ENCODE peak calls at places on chromosomes 4 and X, in nine cellular contexts. T is esophagus muscularis mucosa, B is SJSA1, J is tibial artery, C is aorta, Q is GM23338, E is fibroblast of lung, X is adrenal gland, O is psoas muscle. N is an unnamed sample.
A peak's percentile ranks its signal among the peaks of the same experiment; 100 is the strongest.

GRCh38 chrX:15785176-15785735 is 5.0 kb upstream of the ZRSR2 start:
- DNase-seq in C (no peak), B (no peak), E (no peak), X (no peak), J (no peak), O (no peak), Q (no peak), T (no peak), N (no peak)

GRCh38 chr4:154731756-154732155 is 12.0 kb upstream of the LRAT start:
- DNase-seq in J (no peak), O (no peak), B (no peak), E (no peak), T (no peak), X (no peak), Q (no peak), C (no peak), N (no peak)

GRCh38 chrX:31228415-31228832 is 156.6 kb upstream of the FTHL17 start:
- DNase-seq in T (no peak), E (peak; percentile 81), C (peak; percentile 49), B (no peak), X (no peak), O (no peak), Q (no peak), J (no peak), N (no peak)

GRCh38 chrX:17413228-17413627 is 38.2 kb downstream of the NHS start:
- DNase-seq in O (no peak), Q (no peak), B (no peak), T (no peak), X (no peak), C (no peak), J (no peak), E (peak; percentile 94), N (no peak)

GRCh38 chrX:77493677-77494553 is 46.7 kb downstream of the FGF16 start:
- DNase-seq in J (no peak), T (no peak), C (no peak), E (peak; percentile 73), X (no peak), B (peak; percentile 35), O (no peak), Q (peak; percentile 65), N (no peak)

GRCh38 chr4:149121015-149121404 is 678.8 kb upstream of the NR3C2 start:
- DNase-seq in E (no peak), Q (no peak), O (no peak), T (no peak), J (no peak), C (no peak), X (no peak), B (no peak), N (no peak)

GRCh38 chr4:154911097-154911496 is 130.0 kb downstream of the RBM46 start:
- DNase-seq in Q (peak; percentile 65), T (no peak), X (no peak), J (no peak), C (no peak), B (no peak), E (no peak), O (no peak), N (no peak)

GRCh38 chr4:146059865-146060264 is 115.7 kb upstream of the LSM6 start:
- DNase-seq in T (no peak), E (no peak), Q (no peak), O (no peak), C (peak; percentile 44), J (no peak), B (no peak), X (no peak), N (no peak)

GRCh38 chrX:41198410-41198809 is 113.2 kb downstream of the USP9X start:
- DNase-seq in J (no peak), X (no peak), B (no peak), Q (no peak), T (no peak), E (no peak), C (no peak), O (no peak), N (no peak)

GRCh38 chr4:24753519-24753918 is 41.9 kb upstream of the SOD3 start:
- DNase-seq in O (no peak), Q (no peak), J (no peak), C (no peak), X (no peak), B (no peak), T (no peak), E (no peak), N (no peak)

GRCh38 chr4:142129931-142130330 is 493.5 kb downstream of the IL15 start:
- DNase-seq in O (no peak), J (no peak), X (no peak), C (no peak), B (no peak), E (no peak), T (no peak), Q (no peak), N (no peak)

GRCh38 chr4:179196511-179196910 is 1754.3 kb upstream of the AGA start:
- DNase-seq in Q (peak; percentile 34), O (no peak), E (peak; percentile 70), J (no peak), B (no peak), X (no peak), C (no peak), T (no peak), N (no peak)

GRCh38 chr4:183407635-183408463 is 36.6 kb upstream of the CDKN2AIP start:
- DNase-seq in J (peak; percentile 23), T (no peak), O (no peak), C (no peak), B (no peak), E (no peak), Q (no peak), X (no peak), N (no peak)
- H3K4me3 ChIP-seq in J (peak overlapping the region; percentile 49), T (peak overlapping the region; percentile 48), O (peak overlapping the region; percentile 62), C (no peak overlapping the region), B (peak overlapping the region; percentile 38), E (peak overlapping the region; percentile 51), Q (peak overlapping the region; percentile 40), X (no peak overlapping the region), N (peak overlapping the region; percentile 45)

GRCh38 chr4:78781086-78781630 is 5.0 kb downstream of the BMP2K start:
- DNase-seq in T (no peak), J (no peak), E (no peak), B (no peak), C (no peak), O (no peak), Q (no peak), X (no peak), N (no peak)
- H3K4me1 ChIP-seq in T (peaks cover 82% of the 10 kb centered on the region), J (peaks cover 14% of the 10 kb centered on the region), E (peaks cover 6% of the 10 kb centered on the region), B (peaks cover 25% of the 10 kb centered on the region), C (peaks cover 2% of the 10 kb centered on the region), O (peaks cover 82% of the 10 kb centered on the region), Q (peaks cover 42% of the 10 kb centered on the region), X (peaks cover 42% of the 10 kb centered on the region), N (peaks cover 4% of the 10 kb centered on the region)

GRCh38 chr4:134278675-134279074 is 77.1 kb upstream of the PABPC4L start:
- DNase-seq in E (no peak), O (no peak), T (no peak), B (no peak), J (no peak), C (no peak), Q (no peak), X (no peak), N (no peak)

DNA sequence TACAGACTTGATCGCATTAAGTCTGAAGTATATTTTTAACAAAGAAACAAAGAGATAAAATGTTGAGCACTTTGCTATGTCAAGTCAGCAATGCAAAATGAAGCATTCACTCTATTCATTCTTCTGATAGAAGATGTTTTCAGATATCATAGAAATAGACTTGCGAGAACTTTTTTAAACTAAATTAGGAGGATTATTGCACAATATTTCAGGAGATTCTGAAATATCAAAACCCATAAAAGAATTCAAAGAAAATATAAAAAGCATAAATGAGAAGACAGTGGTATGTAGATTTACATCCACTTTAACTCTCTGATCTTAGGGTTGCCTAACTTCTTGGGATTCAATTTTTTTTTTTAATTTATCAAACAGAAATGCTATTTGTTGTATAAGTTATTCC is 81.1 kb upstream of the PABPC4L start:
- DNase-seq in O (no peak), T (no peak), Q (no peak), J (no peak), X (no peak), C (no peak), B (no peak), E (no peak), N (no peak)
- H3K4me3 ChIP-seq in O (no peak overlapping the region), T (no peak overlapping the region), Q (no peak overlapping the region), J (no peak overlapping the region), X (no peak overlapping the region), C (no peak overlapping the region), B (no peak overlapping the region), E (no peak overlapping the region), N (no peak overlapping the region)

DNA sequence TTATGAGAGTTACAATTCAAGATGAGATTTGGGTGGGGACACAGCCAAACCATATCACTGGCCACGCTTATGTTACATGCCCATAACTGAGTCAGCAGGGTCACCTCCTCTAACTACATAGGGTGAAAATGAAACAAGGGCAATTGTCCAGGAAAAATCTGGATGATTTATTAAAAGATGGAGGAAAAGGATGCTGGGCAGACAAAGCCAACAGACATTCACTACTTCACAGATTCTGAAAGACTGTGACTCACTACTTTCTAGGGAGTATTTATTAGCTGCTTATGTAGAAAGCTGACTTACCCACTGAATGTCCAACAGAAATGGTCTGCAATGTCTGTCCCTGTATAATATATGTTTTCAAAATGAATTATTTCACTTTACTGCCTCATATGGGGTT is 72.4 kb downstream of the APBB2 start:
- DNase-seq in X (no peak), T (no peak), C (no peak), B (no peak), Q (no peak), J (no peak), E (peak; percentile 97), O (no peak), N (no peak)
- H3K4me1 ChIP-seq in X (peaks cover 26% of the 10 kb centered on the region), T (peaks cover 61% of the 10 kb centered on the region), C (peaks cover 17% of the 10 kb centered on the region), B (peaks cover 55% of the 10 kb centered on the region), Q (peaks cover 23% of the 10 kb centered on the region), J (peaks cover 56% of the 10 kb centered on the region), E (peaks cover 34% of the 10 kb centered on the region), O (peaks cover 35% of the 10 kb centered on the region), N (peaks cover 4% of the 10 kb centered on the region)

GRCh38 chrX:47584714-47585113 is 2.5 kb downstream of the TIMP1 start:
- DNase-seq in C (no peak), O (no peak), B (no peak), T (no peak), Q (no peak), J (no peak), E (no peak), X (no peak), N (no peak)
- H3K4me3 ChIP-seq in C (no peak overlapping the region), O (no peak overlapping the region), B (no peak overlapping the region), T (no peak overlapping the region), Q (no peak overlapping the region), J (no peak overlapping the region), E (peak overlapping the region; percentile 21), X (no peak overlapping the region), N (no peak overlapping the region)

GRCh38 chr4:115515379-115516171 is 402.2 kb upstream of the NDST4 start:
- DNase-seq in O (no peak), X (no peak), Q (no peak), J (no peak), C (no peak), T (no peak), E (no peak), B (no peak), N (no peak)

GRCh38 chr4:115514675-115515074 is 401.3 kb upstream of the NDST4 start:
- DNase-seq in Q (no peak), E (no peak), J (no peak), O (no peak), T (no peak), X (no peak), C (no peak), B (no peak), N (no peak)
- H3K4me1 ChIP-seq in Q (no peaks in the 10 kb centered on the region), E (no peaks in the 10 kb centered on the region), J (no peaks in the 10 kb centered on the region), O (no peaks in the 10 kb centered on the region), T (no peaks in the 10 kb centered on the region), X (no peaks in the 10 kb centered on the region), C (no peaks in the 10 kb centered on the region), B (no peaks in the 10 kb centered on the region), N (no peaks in the 10 kb centered on the region)

GRCh38 chr4:182809417-182810102 is 107.6 kb downstream of the DCTD start:
- DNase-seq in X (no peak), O (no peak), B (no peak), Q (peak; percentile 57), C (no peak), E (no peak), T (no peak), J (no peak), N (no peak)
- H3K4me3 ChIP-seq in X (no peak overlapping the region), O (no peak overlapping the region), B (no peak overlapping the region), Q (no peak overlapping the region), C (no peak overlapping the region), E (no peak overlapping the region), T (no peak overlapping the region), J (no peak overlapping the region), N (no peak overlapping the region)